ENCODE peak calls at places on chromosomes 7 and 10, in ten cellular contexts. T, B, M, A, E, I, W, H, O and K are unnamed samples.

GRCh38 chr10:76286536-76286935 is 855.1 kb downstream of the LRMDA start:
- DNase-seq in E (no peak), T (no peak), W (no peak), A (no peak), H (no peak), I (peak), O (no peak), B (peak), M (no peak), K (no peak)

GRCh38 chr10:124601431-124602120 is 140.0 kb downstream of the LHPP start:
- DNase-seq in B (no peak), T (no peak), A (no peak), E (no peak), W (no peak), M (no peak), I (no peak), H (no peak), O (peak), K (no peak)

GRCh38 chr7:26789481-26790175 is 74.8 kb downstream of the SKAP2 start:
- DNase-seq in H (peak), M (no peak), W (no peak), E (no peak), I (no peak), T (no peak), A (no peak), B (no peak), O (no peak), K (no peak)

GRCh38 chr10:15781381-15781960 is 61.7 kb upstream of the ITGA8 start:
- DNase-seq in T (peak), H (no peak), B (no peak), I (no peak), O (no peak), A (no peak), E (no peak), M (no peak), W (no peak), K (no peak)

GRCh38 chr10:89468625-89469024 is 54.3 kb downstream of the IFIT5 start:
- DNase-seq in M (no peak), A (no peak), W (no peak), B (no peak), H (no peak), T (no peak), E (no peak), O (no peak), I (no peak), K (no peak)

GRCh38 chr10:97584060-97584797 is at the start of gene HOGA1:
- DNase-seq in E (peak), W (peak), A (peak), B (peak), H (peak), M (peak), O (peak), I (peak), T (peak), K (peak)

GRCh38 chr7:39583539-39583938 is 17.3 kb downstream of the YAE1 start:
- DNase-seq in T (no peak), W (no peak), B (no peak), O (no peak), E (no peak), I (no peak), A (no peak), M (no peak), H (no peak), K (no peak)

GRCh38 chr7:157548691-157549265 is 212.0 kb downstream of the DNAJB6 start:
- DNase-seq in A (no peak), O (no peak), H (peak), T (no peak), I (no peak), M (no peak), W (no peak), B (no peak), E (no peak), K (no peak)

GRCh38 chr7:83325083-83325482 is 162.4 kb upstream of the PCLO start:
- DNase-seq in T (no peak), E (no peak), O (no peak), A (no peak), H (no peak), M (no peak), B (no peak), I (no peak), W (no peak), K (no peak)

GRCh38 chr7:85770332-85770731 is 583.5 kb upstream of the SEMA3D start:
- DNase-seq in B (peak), I (no peak), W (no peak), M (no peak), O (no peak), A (peak), T (no peak), H (no peak), E (no peak), K (no peak)

GRCh38 chr7:10973942-10974716 is 457 bp downstream of the PHF14 start:
- DNase-seq in A (no peak), T (no peak), W (no peak), H (peak), I (peak), M (peak), E (no peak), B (peak), O (peak), K (no peak)

GRCh38 chr7:71237945-71238344 is 106.0 kb downstream of the GALNT17 start:
- DNase-seq in A (no peak), E (no peak), M (no peak), W (no peak), O (no peak), H (no peak), I (no peak), T (no peak), B (no peak), K (no peak)

GRCh38 chr7:51045319-51046102 is 262.8 kb upstream of the GRB10 start:
- DNase-seq in E (peak), B (peak), H (no peak), M (peak), A (peak), O (no peak), T (peak), I (peak), W (no peak), K (peak)

GRCh38 chr10:73934074-73934473 is 23.1 kb downstream of the PLAU start:
- DNase-seq in T (no peak), A (no peak), O (no peak), W (no peak), B (no peak), M (no peak), H (no peak), I (no peak), E (no peak), K (no peak)

GRCh38 chr10:35413985-35414861 is 77.9 kb downstream of the CCNY start:
- DNase-seq in W (no peak), T (peak), B (peak), M (peak), A (no peak), I (peak), O (no peak), H (no peak), E (no peak), K (no peak)

GRCh38 chr10:124156524-124157225 is 63.3 kb upstream of the CHST15 start:
- DNase-seq in I (no peak), H (no peak), O (peak), W (no peak), M (no peak), B (no peak), E (no peak), A (no peak), T (no peak), K (no peak)

GRCh38 chr10:91088300-91089140 is 131.9 kb upstream of the PCGF5 start:
- DNase-seq in E (peak), A (no peak), T (peak), I (peak), B (peak), W (no peak), H (no peak), O (peak), M (peak), K (no peak)

DNA sequence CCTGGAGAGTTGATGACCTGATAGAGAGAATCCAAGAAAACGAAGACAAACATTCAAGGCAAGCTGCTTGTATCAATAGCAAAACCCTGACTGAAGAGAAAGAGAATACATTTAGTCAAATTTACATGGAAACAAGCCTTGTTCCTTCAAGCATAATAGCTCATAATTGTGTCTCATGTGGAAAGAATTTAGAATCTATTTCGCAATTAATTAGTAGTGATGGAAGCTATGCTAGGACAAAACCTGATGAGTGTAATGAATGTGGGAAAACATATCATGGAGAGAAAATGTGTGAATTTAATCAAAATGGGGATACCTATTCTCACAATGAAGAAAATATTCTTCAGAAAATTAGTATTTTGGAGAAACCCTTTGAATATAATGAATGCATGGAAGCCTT is 18.0 kb downstream of the RBAK start:
- DNase-seq in E (no peak), O (no peak), B (no peak), H (no peak), A (no peak), T (no peak), I (no peak), W (no peak), M (no peak), K (no peak)
- H3K4me3 ChIP-seq in E (no peak), O (no peak), B (no peak), H (no peak), A (no peak), T (no peak), I (no peak), W (no peak), M (no peak), K (no peak)

DNA sequence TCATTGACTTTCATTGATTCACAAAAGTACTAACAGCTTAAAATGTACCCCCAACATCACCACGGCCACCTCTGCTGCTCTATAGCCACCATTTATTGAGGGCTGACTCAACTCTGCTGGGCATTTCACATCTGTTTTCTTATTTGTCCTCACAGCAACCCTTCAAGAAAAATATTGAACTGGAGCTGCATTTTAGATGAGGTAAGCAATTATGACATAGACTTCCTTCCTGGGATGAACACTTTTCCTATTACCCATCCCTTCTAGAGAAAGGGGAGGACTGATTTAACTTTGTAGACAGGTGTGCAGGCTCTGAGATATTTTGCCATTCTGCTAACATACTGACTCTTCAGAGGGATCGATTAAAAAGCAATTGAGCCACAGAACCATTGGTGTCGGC is 217.4 kb downstream of the CACNA2D1 start:
- DNase-seq in I (no peak), W (no peak), A (no peak), O (no peak), H (no peak), T (no peak), M (no peak), E (no peak), B (no peak), K (no peak)
- TF ChIP-seq CTCF in I (no peak), W (no peak), A (no peak), O (no peak), H (no peak), T (no peak), M (no peak), E (no peak), B (no peak), K (no peak)

GRCh38 chr7:20299647-20300312 is 30.9 kb upstream of the ITGB8 start:
- DNase-seq in T (peak), W (no peak), I (peak), B (peak), O (peak), M (no peak), H (no peak), E (no peak), A (no peak), K (peak)
- H3K4me3 ChIP-seq in T (no peak), W (no peak), I (no peak), B (no peak), O (peak), M (no peak), H (no peak), E (no peak), A (no peak), K (no peak)

GRCh38 chr7:105585850-105586500 is 4.7 kb upstream of the EFCAB10 start:
- DNase-seq in O (peak), M (no peak), T (no peak), E (no peak), W (no peak), I (no peak), A (no peak), B (no peak), H (no peak), K (no peak)
- TF ChIP-seq CTCF in O (no peak), M (peak), T (no peak), E (no peak), W (no peak), I (no peak), A (no peak), B (no peak), H (no peak), K (no peak)